ENCODE peak calls at places on chromosome 14, in ten cellular contexts. N is gastrocnemius medialis, O is pancreas, K is fibroblast of pulmonary artery, G is epithelial cell of esophagus, R is esophagus squamous epithelium, S is BE2C, P is cardiac fibroblast, H is astrocyte of the cerebellum, F is psoas muscle. J is an unnamed sample.

GRCh38 chr14:68549966-68550705 is 242.7 kb downstream of the ZFP36L1 start:
- DNase-seq in N (peak; percentile 44), O (no peak), K (peak; percentile 79), G (peak; percentile 55), R (no peak), S (no peak), P (peak; percentile 92), H (no peak), F (no peak), J (no peak)

GRCh38 chr14:104103061-104104005 is 17.8 kb downstream of the ASPG start:
- DNase-seq in N (no peak), O (no peak), K (no peak), G (no peak), R (no peak), S (no peak), P (no peak), H (no peak), F (peak; percentile 49), J (no peak)

GRCh38 chr14:75636100-75636692 is 24.5 kb downstream of the ERG28 start:
- DNase-seq in N (no peak), O (no peak), K (peak; percentile 48), G (no peak), R (no peak), S (peak; percentile 91), P (peak; percentile 71), H (no peak), F (no peak), J (peak; percentile 54)

GRCh38 chr14:25237845-25238244 is 187.9 kb upstream of the STXBP6 start:
- DNase-seq in N (no peak), O (no peak), K (peak; percentile 3), G (peak; percentile 24), R (no peak), S (no peak), P (peak; percentile 1), H (no peak), F (no peak), J (no peak)

GRCh38 chr14:34596891-34597290 is 33.1 kb downstream of the SNX6 start:
- DNase-seq in N (no peak), O (no peak), K (no peak), G (no peak), R (no peak), S (no peak), P (no peak), H (no peak), F (no peak), J (no peak)

GRCh38 chr14:100341301-100342031 is 18.3 kb downstream of the SLC25A47 start:
- DNase-seq in N (peak; percentile 52), O (no peak), K (peak; percentile 90), G (peak; percentile 85), R (no peak), S (no peak), P (peak; percentile 89), H (peak; percentile 42), F (no peak), J (peak; percentile 59)

GRCh38 chr14:72758993-72759392 is 134.9 kb downstream of the DPF3 start:
- DNase-seq in N (no peak), O (no peak), K (no peak), G (no peak), R (no peak), S (no peak), P (no peak), H (no peak), F (no peak), J (no peak)

GRCh38 chr14:105200074-105200473 is 19.0 kb upstream of the NUDT14 start:
- DNase-seq in N (no peak), O (no peak), K (no peak), G (no peak), R (no peak), S (no peak), P (no peak), H (no peak), F (no peak), J (no peak)

GRCh38 chr14:104993808-104994591 is 8.4 kb downstream of the CLBA1 start:
- DNase-seq in N (no peak), O (no peak), K (no peak), G (no peak), R (no peak), S (peak; percentile 59), P (no peak), H (no peak), F (no peak), J (no peak)

GRCh38 chr14:81453166-81453766 is 53.1 kb upstream of the STON2 start:
- DNase-seq in N (peak; percentile 39), O (peak; percentile 68), K (peak; percentile 66), G (peak; percentile 75), R (no peak), S (peak; percentile 68), P (peak; percentile 72), H (peak; percentile 42), F (peak; percentile 69), J (peak; percentile 53)

GRCh38 chr14:101008631-101009336 is 105.3 kb upstream of the RTL1 start:
- DNase-seq in N (no peak), O (no peak), K (no peak), G (no peak), R (no peak), S (no peak), P (no peak), H (no peak), F (no peak), J (peak; percentile 92)

GRCh38 chr14:104150201-104151027 is 12.0 kb downstream of the KIF26A start:
- DNase-seq in N (no peak), O (peak; percentile 50), K (peak; percentile 4), G (no peak), R (no peak), S (peak; percentile 97), P (no peak), H (peak; percentile 33), F (peak; percentile 36), J (peak; percentile 65)

GRCh38 chr14:78170203-78170602 is at the start of gene NRXN3:
- DNase-seq in N (no peak), O (no peak), K (no peak), G (peak; percentile 14), R (no peak), S (no peak), P (no peak), H (no peak), F (no peak), J (no peak)

GRCh38 chr14:74263181-74263580 is 23.9 kb downstream of the VSX2 start:
- DNase-seq in N (no peak), O (no peak), K (no peak), G (no peak), R (no peak), S (no peak), P (no peak), H (no peak), F (no peak), J (no peak)

GRCh38 chr14:103558071-103558882 is 4.2 kb downstream of the BAG5 start:
- DNase-seq in N (peak; percentile 73), O (no peak), K (peak; percentile 57), G (peak; percentile 68), R (no peak), S (peak; percentile 35), P (peak; percentile 81), H (peak; percentile 22), F (no peak), J (peak; percentile 83)

DNA sequence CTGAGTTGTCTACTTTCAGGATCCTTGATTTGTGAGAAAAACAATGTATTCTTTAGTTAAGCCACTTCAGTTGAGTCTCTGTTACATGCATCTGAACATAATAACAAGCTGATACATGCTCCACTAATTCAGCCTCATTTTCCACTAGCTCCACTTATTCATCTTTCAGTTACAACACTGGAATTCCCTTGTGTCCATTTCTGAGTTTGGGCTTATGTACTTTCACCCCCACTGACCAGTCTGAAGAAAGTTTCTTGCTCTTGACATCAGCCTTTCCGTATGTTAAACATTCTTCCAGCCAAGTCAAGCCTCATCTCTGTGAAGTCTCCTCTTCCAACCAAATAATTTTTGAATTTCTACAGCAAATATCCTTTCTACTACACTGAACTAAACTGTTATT is 592.5 kb upstream of the NOVA1 start:
- DNase-seq in N (no peak), O (no peak), K (no peak), G (no peak), R (no peak), S (no peak), P (no peak), H (no peak), F (no peak), J (no peak)
- H3K4me3 ChIP-seq in N (no peak overlapping the region), O (no peak overlapping the region), K (no peak overlapping the region), G (no peak overlapping the region), R (no peak overlapping the region), S (no peak overlapping the region), P (no peak overlapping the region), H (no peak overlapping the region), F (no peak overlapping the region), J (no peak overlapping the region)

GRCh38 chr14:93332853-93333630 is at the start of gene BTBD7:
- DNase-seq in N (peak; percentile 91), O (peak; percentile 95), K (peak; percentile 94), G (peak; percentile 95), R (peak; percentile 56), S (peak; percentile 99), P (peak; percentile 94), H (peak; percentile 83), F (peak; percentile 98), J (peak; percentile 90)
- TF ChIP-seq CTCF in N (no peak), O (no peak), K (no peak), G (peak; percentile 37), R (peak; percentile 45), S (peak; percentile 30), P (peak; percentile 15), H (no peak), F (peak; percentile 18), J (peak; percentile 4)

DNA sequence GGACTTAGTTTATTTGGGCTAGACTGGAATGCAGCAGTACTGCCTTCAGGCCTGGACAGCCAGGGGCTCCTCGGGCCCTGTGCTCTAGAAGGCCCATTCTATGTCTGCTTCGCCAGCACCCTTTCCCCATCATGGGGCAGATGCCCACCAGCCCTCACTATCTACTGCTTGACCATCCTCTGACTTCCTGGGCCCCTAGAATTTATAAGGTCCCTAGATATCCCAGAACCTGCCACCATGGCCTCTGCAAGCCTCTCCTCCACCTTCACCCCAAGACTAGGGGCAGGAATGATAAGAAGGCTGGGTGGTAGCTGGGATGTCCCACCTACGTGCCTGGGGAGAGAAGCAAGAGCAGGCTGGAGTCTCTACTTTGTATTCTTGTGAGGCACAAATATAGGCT is 58.8 kb upstream of the STRN3 start:
- DNase-seq in N (no peak), O (no peak), K (no peak), G (no peak), R (no peak), S (no peak), P (no peak), H (no peak), F (no peak), J (no peak)
- H3K4me3 ChIP-seq in N (no peak overlapping the region), O (no peak overlapping the region), K (no peak overlapping the region), G (no peak overlapping the region), R (no peak overlapping the region), S (no peak overlapping the region), P (no peak overlapping the region), H (no peak overlapping the region), F (no peak overlapping the region), J (no peak overlapping the region)

GRCh38 chr14:21299562-21300130 is 19.8 kb downstream of the RPGRIP1 start:
- DNase-seq in N (no peak), O (no peak), K (no peak), G (no peak), R (no peak), S (no peak), P (no peak), H (no peak), F (no peak), J (no peak)

GRCh38 chr14:21298358-21298757 is 18.5 kb downstream of the RPGRIP1 start:
- DNase-seq in N (no peak), O (no peak), K (no peak), G (no peak), R (no peak), S (no peak), P (no peak), H (no peak), F (no peak), J (no peak)

GRCh38 chr14:21302013-21302857 is 22.4 kb downstream of the RPGRIP1 start:
- DNase-seq in N (no peak), O (no peak), K (no peak), G (no peak), R (no peak), S (no peak), P (no peak), H (no peak), F (no peak), J (no peak)

GRCh38 chr14:21300892-21301291 is 21.0 kb downstream of the RPGRIP1 start:
- DNase-seq in N (no peak), O (no peak), K (no peak), G (peak; percentile 11), R (no peak), S (peak; percentile 71), P (no peak), H (no peak), F (no peak), J (no peak)
- TF ChIP-seq CTCF in N (no peak), O (no peak), K (no peak), G (no peak), R (no peak), S (peak; percentile 16), P (no peak), H (no peak), F (no peak), J (no peak)